ENCODE peak calls at places on chromosomes 6 and 20, in nine cellular contexts. P is brain microvascular endothelial cell, Y is fibroblast of lung, U is GM06990, O is astrocyte of the spinal cord, A is cardiac muscle cell, D is HL-60, I is stomach, M is choroid plexus epithelial cell. S is an unnamed sample.

GRCh38 chr6:73644030-73644429 is 9.8 kb downstream of the SLC17A5 start:
- DNase-seq in M (peak), P (no peak), U (no peak), A (no peak), Y (peak), I (no peak), O (no peak), D (no peak), S (no peak)

GRCh38 chr20:17531537-17532025 is 402 bp upstream of the BFSP1 start:
- DNase-seq in I (no peak), M (no peak), Y (no peak), P (no peak), O (no peak), D (no peak), U (no peak), A (no peak), S (no peak)

GRCh38 chr6:105397987-105398386 is 4.9 kb downstream of the PREP start:
- DNase-seq in O (no peak), Y (no peak), D (no peak), U (no peak), M (no peak), A (peak), I (no peak), P (no peak), S (no peak)

GRCh38 chr6:24283043-24283985 is 74.5 kb downstream of the DCDC2 start:
- DNase-seq in P (peak), O (peak), I (peak), A (peak), U (peak), Y (peak), D (peak), M (peak), S (peak)

GRCh38 chr20:10553326-10553984 is 118.3 kb downstream of the SLX4IP start:
- DNase-seq in O (peak), D (peak), Y (peak), M (peak), P (peak), U (no peak), A (peak), I (peak), S (peak)

GRCh38 chr20:33689973-33690372 is 3.8 kb upstream of the E2F1 start:
- DNase-seq in A (no peak), I (no peak), U (no peak), Y (peak), P (peak), M (peak), O (peak), D (peak), S (no peak)

GRCh38 chr6:87660226-87660886 is 41.7 kb downstream of the AKIRIN2 start:
- DNase-seq in D (no peak), O (peak), A (no peak), P (peak), M (peak), Y (peak), I (no peak), U (no peak), S (no peak)

GRCh38 chr6:45737331-45738056 is 278.2 kb downstream of the CLIC5 start:
- DNase-seq in Y (no peak), I (no peak), M (no peak), D (no peak), P (no peak), U (peak), O (no peak), A (no peak), S (no peak)

GRCh38 chr20:25246182-25246943 is 1.5 kb upstream of the PYGB start:
- DNase-seq in I (no peak), A (no peak), P (no peak), D (no peak), O (no peak), U (no peak), Y (peak), M (no peak), S (no peak)

GRCh38 chr20:59735917-59736316 is 131.6 kb downstream of the PHACTR3 start:
- DNase-seq in M (no peak), P (no peak), D (no peak), U (no peak), I (no peak), O (no peak), A (no peak), Y (no peak), S (no peak)

GRCh38 chr6:157840776-157841175 is 17.7 kb downstream of the SNX9 start:
- DNase-seq in A (no peak), Y (peak), M (peak), O (peak), P (peak), U (no peak), D (no peak), I (no peak), S (peak)

GRCh38 chr6:114524081-114524480 is 181.3 kb upstream of the HS3ST5 start:
- DNase-seq in U (no peak), D (no peak), A (no peak), Y (no peak), P (no peak), O (no peak), M (no peak), I (no peak), S (no peak)

GRCh38 chr20:47686545-47686944 is 98.7 kb downstream of the SULF2 start:
- DNase-seq in P (peak), U (no peak), O (peak), M (peak), A (no peak), I (no peak), D (no peak), Y (peak), S (peak)

GRCh38 chr6:13917141-13917540 is 7.6 kb upstream of the RNF182 start:
- DNase-seq in P (no peak), M (peak), O (no peak), U (no peak), A (no peak), Y (no peak), D (no peak), I (no peak), S (no peak)

GRCh38 chr20:36569847-36570429 is 3.5 kb upstream of the TGIF2 start:
- DNase-seq in M (peak), Y (no peak), O (peak), I (no peak), A (no peak), U (no peak), D (no peak), P (peak), S (peak)

GRCh38 chr6:37354526-37355384 is 972 bp downstream of the RNF8 start:
- DNase-seq in I (peak), M (peak), A (peak), P (no peak), U (peak), Y (no peak), O (no peak), D (peak), S (no peak)

GRCh38 chr20:22559711-22560305 is 24.6 kb downstream of the FOXA2 start:
- DNase-seq in U (no peak), M (no peak), Y (no peak), P (no peak), I (no peak), D (no peak), A (no peak), O (no peak), S (no peak)

GRCh38 chr6:47097092-47097945 is 55.2 kb upstream of the ADGRF1 start:
- DNase-seq in D (peak), P (peak), M (peak), Y (peak), U (peak), A (peak), O (peak), I (peak), S (peak)

GRCh38 chr20:21640556-21640955 is 64.9 kb upstream of the PAX1 start:
- DNase-seq in D (no peak), U (no peak), A (peak), Y (no peak), I (no peak), P (no peak), M (no peak), O (no peak), S (no peak)

GRCh38 chr6:143223895-143224294 is 163.2 kb downstream of the AIG1 start:
- DNase-seq in U (no peak), O (no peak), P (peak), D (no peak), I (no peak), M (peak), A (no peak), Y (peak), S (no peak)

GRCh38 chr6:4242593-4242992 is 107.2 kb upstream of the ECI2 start:
- DNase-seq in O (no peak), A (no peak), P (no peak), I (no peak), Y (no peak), D (no peak), U (no peak), M (no peak), S (no peak)

DNA sequence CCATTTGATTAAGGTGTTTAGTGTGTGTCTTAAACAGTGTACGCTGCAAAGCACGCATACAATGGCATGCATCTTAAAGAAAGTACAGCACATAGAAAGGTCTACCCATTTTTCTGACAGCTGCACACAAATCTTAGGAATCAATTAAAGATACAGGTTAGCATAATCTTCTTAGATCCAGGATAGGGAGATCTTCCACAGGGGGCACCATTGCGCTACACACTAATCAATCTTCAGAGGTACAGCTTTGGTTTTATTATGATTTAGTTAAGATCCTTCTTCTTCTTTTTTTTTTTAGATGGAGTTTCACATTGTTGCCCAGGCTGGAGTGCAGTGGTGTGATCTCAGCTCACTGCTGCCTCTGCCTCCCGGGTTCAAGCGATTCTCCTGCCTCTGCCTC is 63.7 kb upstream of the BEND3 start:
- DNase-seq in D (peak), M (peak), A (no peak), P (peak), O (no peak), Y (peak), I (no peak), U (no peak), S (no peak)
- TF ChIP-seq CTCF in D (no peak), M (peak), A (peak), P (peak), O (no peak), Y (peak), I (no peak), U (no peak), S (peak)

GRCh38 chr6:1612902-1613301 is 3.2 kb downstream of the FOXC1 start:
- DNase-seq in I (no peak), P (peak), A (no peak), D (no peak), M (no peak), Y (peak), O (no peak), U (no peak), S (peak)

GRCh38 chr6:1610497-1611321 is 994 bp downstream of the FOXC1 start:
- DNase-seq in M (no peak), A (no peak), Y (peak), U (peak), O (no peak), D (peak), I (no peak), P (no peak), S (no peak)

GRCh38 chr6:1611322-1611571 is 1.5 kb downstream of the FOXC1 start:
- DNase-seq in Y (peak), A (peak), D (no peak), M (no peak), P (no peak), U (no peak), I (no peak), O (no peak), S (no peak)

GRCh38 chr6:1612386-1612893 is 2.7 kb downstream of the FOXC1 start:
- DNase-seq in P (no peak), Y (no peak), M (no peak), D (no peak), I (no peak), U (no peak), O (no peak), A (no peak), S (no peak)

DNA sequence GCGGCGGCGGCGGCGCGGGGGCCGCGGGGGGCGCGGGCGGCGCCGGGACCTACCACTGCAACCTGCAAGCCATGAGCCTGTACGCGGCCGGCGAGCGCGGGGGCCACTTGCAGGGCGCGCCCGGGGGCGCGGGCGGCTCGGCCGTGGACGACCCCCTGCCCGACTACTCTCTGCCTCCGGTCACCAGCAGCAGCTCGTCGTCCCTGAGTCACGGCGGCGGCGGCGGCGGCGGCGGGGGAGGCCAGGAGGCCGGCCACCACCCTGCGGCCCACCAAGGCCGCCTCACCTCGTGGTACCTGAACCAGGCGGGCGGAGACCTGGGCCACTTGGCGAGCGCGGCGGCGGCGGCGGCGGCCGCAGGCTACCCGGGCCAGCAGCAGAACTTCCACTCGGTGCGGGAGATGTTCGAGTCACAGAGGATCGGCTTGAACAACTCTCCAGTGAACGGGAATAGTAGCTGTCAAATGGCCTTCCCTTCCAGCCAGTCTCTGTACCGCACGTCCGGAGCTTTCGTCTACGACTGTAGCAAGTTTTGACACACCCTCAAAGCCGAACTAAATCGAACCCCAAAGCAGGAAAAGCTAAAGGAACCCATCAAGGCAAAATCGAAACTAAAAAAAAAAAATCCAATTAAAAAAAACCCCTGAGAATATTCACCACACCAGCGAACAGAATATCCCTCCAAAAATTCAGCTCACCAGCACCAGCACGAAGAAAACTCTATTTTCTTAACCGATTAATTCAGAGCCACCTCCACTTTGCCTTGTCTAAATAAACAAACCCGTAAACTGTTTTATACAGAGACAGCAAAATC is 2.1 kb downstream of the FOXC1 start:
- DNase-seq in D (no peak), P (no peak), Y (peak), U (no peak), O (no peak), I (no peak), A (no peak), M (peak), S (no peak)
- H3K4me3 ChIP-seq in D (peak), P (peak), Y (peak), U (peak), O (peak), I (peak), A (peak), M (peak), S (peak)

GRCh38 chr6:1117530-1118286 is 194.2 kb upstream of the FOXQ1 start:
- DNase-seq in A (no peak), O (no peak), U (no peak), I (no peak), D (no peak), P (no peak), M (no peak), Y (no peak), S (no peak)
- TF ChIP-seq CTCF in A (no peak), O (no peak), U (no peak), I (no peak), D (no peak), P (no peak), M (no peak), Y (no peak), S (no peak)

GRCh38 chr6:26388441-26388840 is 5.5 kb downstream of the BTN2A2 start:
- DNase-seq in I (no peak), O (no peak), D (no peak), M (no peak), Y (no peak), A (no peak), P (peak), U (no peak), S (no peak)

GRCh38 chr6:26387565-26387964 is 4.7 kb downstream of the BTN2A2 start:
- DNase-seq in O (no peak), A (no peak), U (no peak), Y (no peak), P (no peak), I (no peak), D (no peak), M (no peak), S (no peak)

GRCh38 chr6:26388014-26388413 is 5.1 kb downstream of the BTN2A2 start:
- DNase-seq in Y (no peak), A (peak), M (no peak), P (peak), I (no peak), O (no peak), D (no peak), U (no peak), S (no peak)

GRCh38 chr6:26383624-26384417 is 913 bp downstream of the BTN2A2 start:
- DNase-seq in I (peak), M (peak), P (peak), D (no peak), O (peak), U (no peak), Y (peak), A (peak), S (peak)

GRCh38 chr6:26385734-26386125 is 2.8 kb downstream of the BTN2A2 start:
- DNase-seq in O (no peak), P (no peak), U (no peak), Y (no peak), I (no peak), M (no peak), A (no peak), D (no peak), S (no peak)
- H3K4me3 ChIP-seq in O (no peak), P (no peak), U (no peak), Y (no peak), I (no peak), M (no peak), A (no peak), D (no peak), S (no peak)

DNA sequence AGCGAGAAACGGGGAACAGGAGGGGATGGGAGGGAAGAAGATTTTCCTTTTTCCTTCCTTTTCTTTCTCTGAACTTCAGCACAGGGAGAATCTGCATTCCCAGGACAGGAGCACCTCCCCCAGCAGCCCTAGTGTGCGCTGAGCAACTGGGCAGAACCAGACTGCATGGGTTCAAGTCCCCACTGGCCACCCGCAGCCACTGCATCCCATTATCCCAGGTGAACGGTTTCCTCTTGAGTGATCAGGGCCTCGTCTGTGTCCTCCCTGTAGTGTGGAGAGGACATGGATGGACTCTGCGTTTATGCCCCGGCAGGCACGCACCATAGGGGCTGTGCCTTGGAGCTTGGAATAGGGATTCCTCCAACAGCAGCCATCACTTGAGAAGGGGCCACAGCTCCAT is 53.0 kb downstream of the ANKRD60 start:
- DNase-seq in U (no peak), I (no peak), P (no peak), D (no peak), O (no peak), Y (no peak), A (no peak), M (no peak), S (no peak)
- TF ChIP-seq CTCF in U (no peak), I (no peak), P (peak), D (no peak), O (no peak), Y (no peak), A (no peak), M (no peak), S (no peak)

GRCh38 chr6:15297895-15298590 is 52.2 kb downstream of the JARID2 start:
- DNase-seq in M (no peak), Y (peak), U (no peak), P (no peak), O (no peak), D (no peak), I (no peak), A (no peak), S (no peak)

GRCh38 chr6:15296249-15296648 is 50.4 kb downstream of the JARID2 start:
- DNase-seq in U (no peak), P (no peak), A (no peak), M (no peak), D (no peak), I (no peak), Y (no peak), O (no peak), S (no peak)

GRCh38 chr6:15296735-15297134 is 50.9 kb downstream of the JARID2 start:
- DNase-seq in I (no peak), A (no peak), O (no peak), U (no peak), D (no peak), P (no peak), M (no peak), Y (no peak), S (no peak)

GRCh38 chr6:15301179-15302006 is 55.5 kb downstream of the JARID2 start:
- DNase-seq in P (no peak), I (no peak), A (no peak), D (no peak), U (peak), M (no peak), O (no peak), Y (no peak), S (no peak)

DNA sequence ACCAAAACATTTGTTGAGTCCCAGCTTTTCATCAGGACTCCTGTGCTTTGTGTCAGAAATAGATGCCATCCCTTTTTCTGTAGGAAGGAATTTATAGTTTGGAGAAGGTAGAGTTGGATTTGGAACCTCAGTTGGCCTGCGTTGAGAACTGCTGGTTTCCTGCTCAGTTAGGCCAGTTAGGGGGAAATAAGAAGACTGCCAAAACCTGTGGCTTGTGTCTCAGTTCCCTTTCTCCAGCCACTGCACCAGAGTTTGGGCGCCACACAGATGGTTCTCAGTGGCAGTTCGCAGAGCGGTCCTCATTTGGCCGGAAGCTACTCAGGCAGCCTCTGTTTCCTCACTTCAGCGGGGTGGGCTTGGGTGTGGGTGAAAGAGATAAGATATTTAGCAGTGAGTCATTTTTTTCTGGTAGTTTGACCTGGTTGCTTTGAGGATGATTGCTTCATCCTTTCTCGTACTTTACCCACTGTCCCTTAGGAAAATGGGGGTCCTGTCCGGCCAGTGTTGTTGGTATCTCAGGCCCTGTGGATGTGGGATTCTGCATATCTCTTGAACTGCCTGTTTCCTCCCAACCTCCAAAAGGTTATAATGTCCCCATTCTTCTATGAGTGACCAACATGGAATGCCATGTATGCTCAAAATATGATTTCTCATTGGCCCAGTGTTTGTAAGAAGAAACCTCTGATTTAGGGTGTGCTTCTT is 53.7 kb downstream of the JARID2 start:
- DNase-seq in M (peak), U (peak), A (no peak), P (no peak), I (peak), D (peak), O (no peak), Y (no peak), S (no peak)
- H3K4me3 ChIP-seq in M (no peak), U (no peak), A (no peak), P (no peak), I (no peak), D (peak), O (no peak), Y (no peak), S (no peak)

DNA sequence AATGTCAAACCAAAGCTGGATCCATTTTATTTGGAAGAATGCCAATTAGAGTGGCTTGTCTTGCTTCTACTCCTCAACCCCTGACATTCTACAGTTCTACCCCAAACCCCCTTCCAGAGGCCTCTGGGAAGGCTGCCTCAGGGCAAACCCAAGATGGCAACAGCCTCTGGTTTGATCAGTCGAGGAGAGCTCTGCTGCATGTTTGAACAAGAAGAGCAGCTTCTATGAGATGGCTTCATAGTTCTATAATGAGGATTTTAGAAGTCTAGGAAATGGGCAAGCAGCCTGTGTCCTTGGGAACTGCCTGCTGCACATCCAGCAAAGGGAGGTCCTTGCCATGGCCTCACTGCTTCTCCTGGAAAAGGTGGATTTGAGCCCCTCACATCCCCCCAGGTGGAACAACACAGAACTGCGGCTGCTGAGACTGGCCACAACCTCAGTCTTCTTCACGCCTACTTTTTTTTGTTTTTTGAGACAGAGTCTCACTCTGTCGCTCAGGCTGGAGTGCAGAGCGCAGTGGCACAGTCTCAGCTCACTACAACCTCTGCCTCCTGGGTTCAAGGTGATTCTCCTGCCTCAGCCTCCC is 37.9 kb downstream of the ZC3H12D start:
- DNase-seq in M (no peak), Y (no peak), D (no peak), A (no peak), U (no peak), I (no peak), P (no peak), O (no peak), S (no peak)
- TF ChIP-seq CTCF in M (peak), Y (no peak), D (no peak), A (no peak), U (no peak), I (no peak), P (peak), O (peak), S (no peak)

S was measured in astrocyte of the cerebellum.